ENCODE peak calls at places on chromosomes 2 and 18, in six cellular contexts. M is stomach, I is adrenal gland, H is HCT116, Y is transverse colon, L is breast epithelium. P is an unnamed sample.

GRCh38 chr2:204116154-204116792 is 179.7 kb downstream of the ICOS start:
- DNase-seq in M (no peak), I (no peak), H (no peak), Y (no peak), L (no peak), P (peak)

GRCh38 chr2:121170577-121170976 is 114.4 kb downstream of the TFCP2L1 start:
- DNase-seq in M (no peak), I (no peak), H (no peak), Y (no peak), L (no peak), P (no peak)

GRCh38 chr2:55636831-55637230 is 19.4 kb upstream of the PPP4R3B start:
- DNase-seq in M (no peak), I (no peak), H (no peak), Y (no peak), L (no peak), P (no peak)

GRCh38 chr2:232137346-232137745 is 175.8 kb downstream of the DIS3L2 start:
- DNase-seq in M (no peak), I (no peak), H (no peak), Y (no peak), L (no peak), P (no peak)

GRCh38 chr2:8543412-8544167 is 138.3 kb upstream of the ID2 start:
- DNase-seq in M (peak), I (peak), H (no peak), Y (peak), L (no peak), P (no peak)

GRCh38 chr2:39434233-39434897 is 2.7 kb downstream of the MAP4K3 start:
- DNase-seq in M (no peak), I (no peak), H (no peak), Y (no peak), L (no peak), P (no peak)

GRCh38 chr2:27263287-27264252 is 723 bp upstream of the SLC30A3 start:
- DNase-seq in M (no peak), I (no peak), H (no peak), Y (no peak), L (no peak), P (no peak)

GRCh38 chr18:62281684-62282083 is 43.4 kb upstream of the TNFRSF11A start:
- DNase-seq in M (no peak), I (peak), H (no peak), Y (no peak), L (no peak), P (no peak)

GRCh38 chr2:159828736-159829135 is 30.7 kb upstream of the CD302 start:
- DNase-seq in M (no peak), I (no peak), H (no peak), Y (no peak), L (no peak), P (no peak)

GRCh38 chr2:149972039-149972438 is 384.5 kb upstream of the MMADHC start:
- DNase-seq in M (no peak), I (no peak), H (no peak), Y (no peak), L (no peak), P (no peak)

GRCh38 chr2:45755585-45756330 is 104.3 kb downstream of the PRKCE start:
- DNase-seq in M (no peak), I (no peak), H (no peak), Y (no peak), L (no peak), P (no peak)

GRCh38 chr18:62183578-62184195 is 3.2 kb downstream of the PIGN start:
- DNase-seq in M (no peak), I (peak), H (peak), Y (no peak), L (no peak), P (no peak)

GRCh38 chr18:5058768-5059539 is 138.1 kb downstream of the AKAIN1 start:
- DNase-seq in M (no peak), I (no peak), H (no peak), Y (no peak), L (no peak), P (no peak)

GRCh38 chr2:240818543-240819403 is 1.2 kb downstream of the KIF1A start:
- DNase-seq in M (peak), I (no peak), H (no peak), Y (no peak), L (no peak), P (no peak)

GRCh38 chr2:218344755-218345417 is 11.8 kb upstream of the CATIP start:
- DNase-seq in M (no peak), I (no peak), H (no peak), Y (no peak), L (no peak), P (no peak)

DNA sequence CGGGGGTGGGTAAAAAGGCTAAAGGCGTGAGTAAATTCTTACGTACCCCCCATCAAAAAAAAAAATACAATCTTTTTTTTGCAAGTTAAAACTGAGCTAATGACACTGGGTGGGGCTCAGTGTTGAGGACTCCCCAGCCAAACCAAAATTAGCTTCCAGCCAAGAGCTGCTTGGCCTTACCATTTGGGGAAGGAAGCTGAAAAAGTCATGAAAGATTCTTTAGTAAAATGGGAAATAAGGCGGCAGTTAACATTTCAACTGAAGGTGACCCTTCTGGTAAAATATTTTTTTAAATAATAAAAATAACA is 16.4 kb downstream of the SMAD7 start:
- DNase-seq in M (no peak), I (no peak), H (no peak), Y (no peak), L (no peak), P (no peak)
- H3K4me3 ChIP-seq in M (peak), I (no peak), H (no peak), Y (no peak), L (peak), P (no peak)

GRCh38 chr2:113173563-113174368 is at the start of gene PSD4:
- DNase-seq in M (peak), I (peak), H (no peak), Y (peak), L (peak), P (no peak)
- TF ChIP-seq POLR2A in M (no peak), I (no peak), H (no peak), Y (peak), L (no peak), P (no peak)

DNA sequence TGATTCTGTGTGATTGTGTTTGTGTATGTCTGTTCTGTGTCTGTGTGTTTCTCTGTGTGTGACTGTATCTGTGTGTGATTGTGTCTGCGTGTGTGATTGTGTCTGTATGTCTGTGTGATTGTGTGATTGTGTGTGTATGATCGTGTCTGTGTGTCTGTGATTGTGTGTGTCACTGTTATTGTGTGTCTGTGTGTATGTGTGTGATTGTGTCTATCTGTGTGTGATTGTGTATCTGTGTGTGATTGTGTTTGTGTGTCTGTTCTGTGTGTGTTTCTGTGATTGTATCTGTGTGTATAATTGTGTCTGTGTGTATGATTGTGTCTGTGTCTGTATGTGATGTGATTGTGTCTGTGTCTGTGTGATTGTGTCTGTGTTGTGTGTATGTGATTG is 11.7 kb upstream of the KLHL30 start:
- DNase-seq in M (no peak), I (no peak), H (no peak), Y (no peak), L (no peak), P (no peak)
- H3K4me3 ChIP-seq in M (no peak), I (no peak), H (no peak), Y (no peak), L (no peak), P (no peak)

GRCh38 chr2:41061371-41061770 is 609.5 kb upstream of the SLC8A1 start:
- DNase-seq in M (no peak), I (no peak), H (no peak), Y (no peak), L (no peak), P (peak)

GRCh38 chr2:41068740-41069139 is 616.9 kb upstream of the SLC8A1 start:
- DNase-seq in M (no peak), I (no peak), H (no peak), Y (no peak), L (no peak), P (no peak)

GRCh38 chr2:41066168-41066567 is 614.3 kb upstream of the SLC8A1 start:
- DNase-seq in M (no peak), I (no peak), H (no peak), Y (no peak), L (no peak), P (no peak)
- TF ChIP-seq POLR2A in M (no peak), I (no peak), H (no peak), Y (no peak), L (no peak), P (no peak)

GRCh38 chr2:221808488-221808887 is 236.4 kb upstream of the EPHA4 start:
- DNase-seq in M (no peak), I (no peak), H (no peak), Y (no peak), L (no peak), P (no peak)
- H3K4me3 ChIP-seq in M (no peak), I (no peak), H (no peak), Y (no peak), L (no peak), P (no peak)

DNA sequence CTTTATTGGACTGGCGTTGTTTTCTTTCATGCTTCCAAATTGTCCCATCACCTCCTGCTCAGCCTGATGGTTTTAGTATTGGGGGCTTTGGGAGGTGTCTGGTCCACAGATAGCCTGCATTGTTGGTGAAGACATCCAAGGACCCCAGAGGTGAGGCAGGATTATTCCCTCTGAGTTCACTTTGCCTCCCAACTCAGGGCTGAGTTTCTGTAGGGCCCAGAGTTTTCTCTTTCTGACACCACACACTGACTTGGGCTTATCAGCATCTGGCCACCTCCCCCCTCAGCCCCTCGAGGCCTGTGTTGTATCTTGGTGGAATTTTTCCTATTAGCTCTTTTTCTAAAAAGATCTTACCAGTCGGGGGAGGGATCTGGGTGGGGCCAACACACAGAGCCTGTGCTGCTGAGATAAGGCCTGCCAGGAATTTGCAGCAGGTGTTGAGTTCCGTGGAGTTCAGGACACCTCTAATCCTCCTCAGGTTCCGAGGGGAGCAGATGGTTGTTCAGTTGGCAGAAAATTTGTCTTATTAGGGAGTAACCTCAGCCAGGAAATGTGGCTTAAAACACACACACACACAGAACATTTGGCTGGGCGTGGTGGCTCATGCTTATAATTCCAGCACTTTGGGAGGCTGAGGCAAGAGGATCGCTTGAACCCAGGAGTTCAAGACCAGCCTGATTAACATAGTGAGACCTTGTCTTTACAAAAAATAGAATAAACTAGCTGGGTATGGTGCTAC is 7.3 kb downstream of the EMILIN2 start:
- DNase-seq in M (no peak), I (no peak), H (no peak), Y (no peak), L (no peak), P (no peak)
- TF ChIP-seq POLR2A in M (no peak), I (no peak), H (no peak), Y (no peak), L (no peak), P (no peak)

GRCh38 chr2:235494716-235495372 is 1.0 kb downstream of the AGAP1 start:
- DNase-seq in M (peak), I (peak), H (no peak), Y (peak), L (no peak), P (peak)

GRCh38 chr2:235497096-235497495 is 3.3 kb downstream of the AGAP1 start:
- DNase-seq in M (no peak), I (no peak), H (no peak), Y (no peak), L (no peak), P (no peak)

GRCh38 chr2:235495373-235496238 is 1.8 kb downstream of the AGAP1 start:
- DNase-seq in M (no peak), I (no peak), H (no peak), Y (no peak), L (no peak), P (no peak)

GRCh38 chr2:235493775-235494715 is at the start of gene AGAP1:
- DNase-seq in M (peak), I (peak), H (peak), Y (peak), L (peak), P (peak)

GRCh38 chr2:235496239-235496621 is 2.4 kb downstream of the AGAP1 start:
- DNase-seq in M (no peak), I (no peak), H (no peak), Y (no peak), L (no peak), P (no peak)
- H3K4me3 ChIP-seq in M (peak), I (no peak), H (peak), Y (no peak), L (peak), P (no peak)

P was measured in uterus.